ENCODE peak calls at places on chromosome 9, in seven cellular contexts. P is renal cortical epithelial cell; G is G401; Z is activated CD8-positive, alpha-beta memory T cell treated with anti-CD3 and anti-CD28 coated beads for 24 hours; M is thyroid gland; U is anterior cingulate cortex; K is HTR-8/SVneo. F is an unnamed sample.

GRCh38 chr9:89078421-89078820 is 87.2 kb downstream of the S1PR3 start:
- DNase-seq in P (no peak), G (no peak), Z (no peak), M (no peak), U (no peak), K (no peak), F (no peak)

GRCh38 chr9:113973226-113973625 is 97.1 kb downstream of the ZNF618 start:
- DNase-seq in P (no peak), G (no peak), Z (no peak), M (peak), U (no peak), K (no peak), F (no peak)

GRCh38 chr9:27528886-27529315 is 713 bp downstream of the MOB3B start:
- DNase-seq in P (no peak), G (no peak), Z (peak), M (peak), U (peak), K (peak), F (peak)

GRCh38 chr9:89179920-89180667 is 1.5 kb upstream of the SHC3 start:
- DNase-seq in P (peak), G (peak), Z (peak), M (peak), U (peak), K (peak), F (peak)

GRCh38 chr9:132802121-132802795 is 75.8 kb downstream of the AK8 start:
- DNase-seq in P (no peak), G (no peak), Z (peak), M (no peak), U (no peak), K (no peak), F (no peak)

GRCh38 chr9:19030899-19031298 is 2.1 kb downstream of the SAXO1 start:
- DNase-seq in P (no peak), G (no peak), Z (no peak), M (no peak), U (no peak), K (no peak), F (no peak)

GRCh38 chr9:33164138-33164809 is 2.9 kb downstream of the B4GALT1 start:
- DNase-seq in P (peak), G (no peak), Z (peak), M (no peak), U (no peak), K (no peak), F (no peak)

GRCh38 chr9:135179041-135179440 is 91.6 kb downstream of the OLFM1 start:
- DNase-seq in P (no peak), G (no peak), Z (no peak), M (no peak), U (no peak), K (no peak), F (no peak)

GRCh38 chr9:123684393-123685149 is 245.4 kb downstream of the DENND1A start:
- DNase-seq in P (peak), G (no peak), Z (no peak), M (no peak), U (no peak), K (no peak), F (no peak)

GRCh38 chr9:125655074-125655633 is 51.9 kb downstream of the MAPKAP1 start:
- DNase-seq in P (no peak), G (no peak), Z (no peak), M (no peak), U (no peak), K (no peak), F (no peak)

GRCh38 chr9:133454943-133455673 is 4.7 kb upstream of the CACFD1 start:
- DNase-seq in P (no peak), G (no peak), Z (no peak), M (no peak), U (no peak), K (no peak), F (no peak)

GRCh38 chr9:79057576-79057975 is 514.2 kb upstream of the TLE4 start:
- DNase-seq in P (no peak), G (no peak), Z (no peak), M (no peak), U (no peak), K (no peak), F (no peak)

GRCh38 chr9:98357921-98358535 is 102.6 kb upstream of the TBC1D2 start:
- DNase-seq in P (peak), G (no peak), Z (no peak), M (peak), U (no peak), K (no peak), F (no peak)

GRCh38 chr9:134301387-134302129 is 24.7 kb upstream of the RXRA start:
- DNase-seq in P (no peak), G (no peak), Z (peak), M (no peak), U (no peak), K (no peak), F (no peak)

GRCh38 chr9:34522091-34522887 is 501 bp downstream of the ENHO start:
- DNase-seq in P (no peak), G (peak), Z (no peak), M (peak), U (peak), K (no peak), F (no peak)

GRCh38 chr9:3954950-3955670 is 344.8 kb downstream of the GLIS3 start:
- DNase-seq in P (no peak), G (no peak), Z (no peak), M (no peak), U (no peak), K (no peak), F (no peak)

GRCh38 chr9:13432914-13433313 is 153.4 kb upstream of the MPDZ start:
- DNase-seq in P (peak), G (no peak), Z (no peak), M (no peak), U (no peak), K (no peak), F (no peak)

F was measured in prostate gland.